ENCODE peak calls at places on chromosomes 4 and X, in seven cellular contexts. Z is stimulated activated CD4-positive, alpha-beta T cell treated with anti-CD3 and anti-CD28 coated beads, Interleukin-12 subunit alpha, Interleukin-12 subunit beta, amount 100 ng/mL, for 24 hours; L is HEK293T; D is activated naive CD4-positive, alpha-beta T cell treated with anti-CD3 and anti-CD28 coated beads, Interleukin-2, amount 50 U/mL, for 72 hours; W is CD14-positive monocyte; N is activated CD4-positive, alpha-beta T cell treated with anti-CD3 and anti-CD28 coated beads, Interleukin-2, amount 50 U/mL, for 4 hours; B is anterior cingulate cortex. J is an unnamed sample.

GRCh38 chr4:44760142-44760898 is 34.0 kb upstream of the GNPDA2 start:
- DNase-seq in N (no peak), Z (no peak), D (peak), L (peak), W (no peak), B (no peak), J (peak)

GRCh38 chrX:131752493-131753198 is 208.8 kb downstream of the OR13H1 start:
- DNase-seq in D (no peak), L (no peak), W (no peak), B (no peak), Z (no peak), N (no peak), J (no peak)

GRCh38 chr4:19739101-19739651 is 512.5 kb upstream of the SLIT2 start:
- DNase-seq in B (no peak), N (no peak), W (no peak), D (no peak), Z (no peak), L (peak), J (no peak)

GRCh38 chr4:112523764-112524505 is 8.0 kb upstream of the NEUROG2 start:
- DNase-seq in W (peak), L (peak), N (peak), B (no peak), D (peak), Z (peak), J (peak)

GRCh38 chr4:20532096-20532495 is 168.2 kb upstream of the PACRGL start:
- DNase-seq in Z (no peak), N (no peak), B (no peak), W (no peak), D (no peak), L (no peak), J (no peak)

GRCh38 chr4:140095694-140096482 is 58.1 kb downstream of the MAML3 start:
- DNase-seq in B (no peak), D (peak), L (no peak), N (peak), Z (peak), W (peak), J (no peak)

GRCh38 chrX:3176439-3176820 is 135.2 kb downstream of the ARSF start:
- DNase-seq in W (no peak), N (no peak), B (no peak), D (no peak), Z (no peak), L (no peak), J (no peak)

GRCh38 chrX:135707880-135708279 is 5.6 kb upstream of the CT45A1 start:
- DNase-seq in B (no peak), N (no peak), L (peak), Z (no peak), W (no peak), D (peak), J (no peak)

GRCh38 chrX:111881715-111882114 is 5.7 kb downstream of the TRPC5OS start:
- DNase-seq in Z (no peak), D (no peak), L (no peak), W (no peak), B (no peak), N (no peak), J (no peak)

GRCh38 chr4:33494150-33494549 is 2750.2 kb downstream of the ARAP2 start:
- DNase-seq in N (no peak), B (no peak), D (no peak), W (no peak), L (no peak), Z (no peak), J (no peak)

GRCh38 chrX:85836868-85837267 is 210.5 kb downstream of the CHM start:
- DNase-seq in W (no peak), N (no peak), Z (no peak), D (no peak), L (no peak), B (no peak), J (no peak)

GRCh38 chr4:145278341-145279121 is 98.1 kb upstream of the OTUD4 start:
- DNase-seq in D (no peak), L (no peak), N (no peak), B (no peak), W (no peak), Z (no peak), J (no peak)

GRCh38 chrX:71228063-71228642 is 5.1 kb downstream of the GJB1 start:
- DNase-seq in W (no peak), B (no peak), N (no peak), L (no peak), Z (no peak), D (no peak), J (no peak)

GRCh38 chr4:39056023-39056422 is 6.0 kb upstream of the KLHL5 start:
- DNase-seq in B (no peak), W (no peak), Z (no peak), D (no peak), L (no peak), N (no peak), J (no peak)

GRCh38 chr4:176335421-176335820 is 15.7 kb downstream of the SPCS3 start:
- DNase-seq in B (no peak), L (no peak), W (no peak), N (no peak), Z (no peak), D (no peak), J (no peak)

GRCh38 chr4:25190407-25190806 is 30.2 kb upstream of the SEPSECS start:
- DNase-seq in L (no peak), Z (no peak), B (no peak), W (no peak), N (no peak), D (no peak), J (no peak)

GRCh38 chrX:46375831-46376230 is 169.4 kb downstream of the ZNF674 start:
- DNase-seq in W (no peak), N (no peak), D (no peak), B (no peak), Z (no peak), L (no peak), J (no peak)

GRCh38 chrX:152600853-152601635 is 36.7 kb upstream of the GABRQ start:
- DNase-seq in D (no peak), Z (no peak), B (peak), N (no peak), W (no peak), L (no peak), J (no peak)

GRCh38 chr4:3384391-3384770 is 57.4 kb upstream of the HGFAC start:
- DNase-seq in B (no peak), W (no peak), D (no peak), N (no peak), L (no peak), Z (no peak), J (no peak)

J was measured in frontal cortex.